ENCODE peak calls at places on chromosomes 5 and 9, in ten cellular contexts. M is AG04450, H is mucosa of descending colon, Z is bronchial epithelial cell, V is gastrocnemius medialis, N is GM20000, Q is cardiac muscle cell, O is left lung, S is RWPE2, T is fibroblast of lung. B is an unnamed sample.

GRCh38 chr9:19049872-19050636 is 827 bp downstream of the RRAGA start:
- DNase-seq in H (peak; percentile 31), S (no peak), T (peak; percentile 42), N (no peak), V (no peak), Z (peak; percentile 20), Q (peak; percentile 53), O (no peak), M (no peak), B (no peak)

GRCh38 chr5:79621056-79621455 is 8.8 kb downstream of the TENT2 start:
- DNase-seq in Q (peak; percentile 30), T (peak; percentile 47), S (no peak), V (no peak), H (no peak), M (peak; percentile 21), N (no peak), Z (peak; percentile 96), O (no peak), B (no peak)

GRCh38 chr9:107283621-107284616 is 840 bp downstream of the RAD23B start:
- DNase-seq in T (peak; percentile 53), H (peak; percentile 86), M (peak; percentile 29), O (peak; percentile 84), S (peak; percentile 85), Z (peak; percentile 69), N (peak; percentile 67), Q (peak; percentile 74), V (peak; percentile 90), B (peak; percentile 39)

GRCh38 chr9:105241356-105242043 is 3.0 kb upstream of the SLC44A1 start:
- DNase-seq in S (no peak), Q (peak; percentile 42), O (no peak), H (no peak), Z (no peak), M (no peak), T (no peak), N (no peak), V (no peak), B (no peak)

GRCh38 chr5:180316586-180316985 is 24.7 kb upstream of the MAPK9 start:
- DNase-seq in Q (no peak), S (no peak), N (no peak), H (no peak), Z (no peak), T (no peak), O (no peak), M (no peak), V (no peak), B (no peak)

GRCh38 chr9:97802276-97802675 is 50.8 kb upstream of the FOXE1 start:
- DNase-seq in H (no peak), M (no peak), T (no peak), N (no peak), S (peak; percentile 78), V (no peak), O (no peak), Q (peak; percentile 29), Z (peak; percentile 92), B (no peak)

GRCh38 chr5:91058575-91058974 is 324.5 kb downstream of the ARRDC3 start:
- DNase-seq in V (no peak), O (no peak), N (no peak), H (peak; percentile 33), S (peak; percentile 74), Z (peak; percentile 100), T (no peak), M (no peak), Q (no peak), B (no peak)

GRCh38 chr9:34375901-34376595 is 650 bp downstream of the MYORG start:
- DNase-seq in O (peak; percentile 63), Z (peak; percentile 44), M (no peak), S (no peak), V (peak; percentile 65), Q (no peak), H (peak; percentile 85), N (peak; percentile 75), T (no peak), B (no peak)

GRCh38 chr5:95446560-95447221 is 55.5 kb downstream of the FAM81B start:
- DNase-seq in O (no peak), N (no peak), Q (peak; percentile 17), S (no peak), H (no peak), T (no peak), V (no peak), Z (peak; percentile 65), M (no peak), B (no peak)

GRCh38 chr9:99012957-99013512 is 69.3 kb downstream of the COL15A1 start:
- DNase-seq in V (no peak), M (no peak), S (no peak), O (no peak), N (no peak), Z (no peak), T (no peak), H (no peak), Q (no peak), B (no peak)

GRCh38 chr5:14256756-14257393 is 113.7 kb downstream of the TRIO start:
- DNase-seq in H (no peak), T (no peak), O (no peak), N (no peak), V (no peak), S (no peak), M (no peak), Z (no peak), Q (no peak), B (no peak)

GRCh38 chr9:111118256-111118950 is 80.1 kb upstream of the LPAR1 start:
- DNase-seq in M (peak; percentile 39), H (no peak), O (no peak), Q (no peak), Z (no peak), V (no peak), N (no peak), S (no peak), T (peak; percentile 59), B (no peak)

GRCh38 chr5:174053891-174054290 is 8.4 kb downstream of the NSG2 start:
- DNase-seq in H (no peak), Q (no peak), N (no peak), T (no peak), O (no peak), S (no peak), M (no peak), V (no peak), Z (no peak), B (no peak)

GRCh38 chr5:174052636-174053035 is 7.1 kb downstream of the NSG2 start:
- DNase-seq in O (no peak), N (no peak), M (no peak), Q (no peak), S (no peak), Z (no peak), T (no peak), V (no peak), H (no peak), B (no peak)

GRCh38 chr5:174059247-174059646 is 13.7 kb downstream of the NSG2 start:
- DNase-seq in Z (no peak), S (no peak), H (no peak), M (no peak), N (no peak), T (no peak), V (no peak), O (no peak), Q (no peak), B (no peak)

GRCh38 chr5:174058433-174059122 is 13.1 kb downstream of the NSG2 start:
- DNase-seq in H (no peak), O (no peak), M (no peak), Z (no peak), S (no peak), T (no peak), N (no peak), V (no peak), Q (no peak), B (no peak)

DNA sequence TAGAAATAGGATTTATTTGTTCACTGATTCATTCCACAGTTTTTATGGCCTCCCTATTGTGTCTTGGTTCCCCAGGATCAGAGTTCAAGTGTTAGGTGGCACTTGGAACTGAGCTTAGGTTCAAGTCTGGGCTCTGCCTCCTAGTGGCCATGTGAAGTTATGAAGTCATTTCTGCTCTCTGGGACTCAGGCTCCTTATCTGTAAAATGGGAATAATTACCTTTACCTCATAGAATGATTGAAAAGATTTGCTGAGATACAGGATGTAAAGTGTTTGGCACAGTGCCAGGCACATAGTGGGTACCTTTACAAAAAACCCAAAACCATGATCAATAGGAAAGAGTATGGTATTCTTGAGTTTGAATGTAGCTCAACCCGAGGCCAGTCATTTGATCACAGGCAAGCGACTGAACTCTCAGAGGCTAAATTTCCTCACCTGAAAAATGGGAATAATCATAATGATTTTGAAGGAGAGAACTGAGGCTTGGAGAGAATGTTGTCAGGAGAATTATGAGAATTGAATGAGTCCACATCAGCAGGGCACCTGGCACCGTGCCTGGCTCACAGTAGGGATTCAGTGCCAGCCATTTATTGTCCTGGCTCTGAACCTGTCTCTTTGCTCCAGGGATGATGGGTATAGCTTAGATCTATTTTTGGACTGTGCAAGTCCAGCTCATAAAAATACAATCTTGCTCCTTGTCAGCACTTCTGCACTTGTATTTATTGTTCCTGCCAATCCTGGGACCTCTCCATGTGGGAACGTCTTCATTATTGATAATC is 10.7 kb downstream of the NSG2 start:
- DNase-seq in S (no peak), O (no peak), N (peak; percentile 18), Z (no peak), T (no peak), H (no peak), V (no peak), M (no peak), Q (no peak), B (no peak)
- TF ChIP-seq CTCF in S (no peak), O (no peak), N (peak; percentile 38), Z (no peak), T (no peak), H (no peak), V (no peak), M (no peak), Q (no peak), B (peak; percentile 9)

GRCh38 chr5:35920890-35921289 is 17.5 kb downstream of the CAPSL start:
- DNase-seq in S (no peak), O (no peak), H (no peak), N (no peak), Q (peak; percentile 30), M (no peak), V (no peak), T (no peak), Z (no peak), B (no peak)
- TF ChIP-seq CTCF in S (no peak), O (no peak), H (no peak), N (no peak), Q (peak; percentile 36), M (no peak), V (no peak), T (peak; percentile 9), Z (no peak), B (no peak)

DNA sequence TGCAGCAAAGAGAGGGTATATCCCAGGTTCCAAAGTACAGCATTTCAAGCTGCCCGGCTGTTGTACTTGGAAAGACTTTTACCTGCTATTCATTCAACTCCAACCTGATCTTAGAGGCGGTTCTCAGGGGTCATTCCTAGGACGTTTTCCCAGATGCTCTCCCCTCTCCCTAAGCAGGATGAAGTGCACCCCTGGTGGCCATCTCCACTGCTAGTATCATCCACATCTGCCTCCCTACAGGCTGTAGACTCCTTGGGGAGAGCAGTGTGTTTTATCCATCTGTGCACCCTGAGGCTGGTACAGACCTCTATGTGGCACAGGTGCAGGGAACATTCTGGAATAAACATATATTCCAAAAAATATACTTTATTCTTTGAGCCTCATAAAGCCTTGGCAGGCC is 56.8 kb downstream of the PTPN3 start:
- DNase-seq in T (no peak), H (no peak), Z (no peak), Q (no peak), O (no peak), M (no peak), S (no peak), V (no peak), N (no peak), B (no peak)
- TF ChIP-seq CTCF in T (no peak), H (no peak), Z (peak; percentile 32), Q (no peak), O (no peak), M (no peak), S (no peak), V (no peak), N (no peak), B (peak; percentile 45)

GRCh38 chr5:126561908-126562307 is 33.1 kb downstream of the ALDH7A1 start:
- DNase-seq in T (peak; percentile 14), M (no peak), V (no peak), N (no peak), H (no peak), S (no peak), O (no peak), Q (no peak), Z (no peak), B (no peak)
- TF ChIP-seq CTCF in T (no peak), M (no peak), V (no peak), N (no peak), H (no peak), S (peak; percentile 41), O (no peak), Q (no peak), Z (no peak), B (no peak)